ENCODE peak calls at places on chromosomes 16 and 17, in five cellular contexts. One of them, this sample, is unnamed.

GRCh38 chr16:29708917-29709600 is 30.1 kb downstream of the QPRT start:
- DNase-seq in HCT116: no peak
- DNase-seq in IMR-90: no peak
- DNase-seq in Karpas-422: peak
- DNase-seq in GM12878: no peak
- DNase-seq in this sample: peak

GRCh38 chr17:37607637-37608368 is 1.4 kb downstream of the SYNRG start:
- DNase-seq in Karpas-422: peak
- DNase-seq in HCT116: no peak
- DNase-seq in GM12878: no peak
- DNase-seq in IMR-90: no peak
- DNase-seq in this sample: no peak

GRCh38 chr17:78360371-78361226 is 722 bp upstream of the SOCS3 start:
- DNase-seq in IMR-90: peak
- DNase-seq in Karpas-422: peak
- DNase-seq in HCT116: peak
- DNase-seq in GM12878: no peak
- DNase-seq in this sample: peak

GRCh38 chr17:27893834-27894503 is 804 bp upstream of the LYRM9 start:
- DNase-seq in Karpas-422: no peak
- DNase-seq in GM12878: no peak
- DNase-seq in HCT116: no peak
- DNase-seq in IMR-90: no peak
- DNase-seq in this sample: no peak

GRCh38 chr17:51035436-51035835 is 85.2 kb downstream of the SPAG9 start:
- DNase-seq in IMR-90: peak
- DNase-seq in GM12878: no peak
- DNase-seq in Karpas-422: no peak
- DNase-seq in HCT116: no peak
- DNase-seq in this sample: no peak

GRCh38 chr16:57284206-57284951 is at the start of gene PLLP:
- DNase-seq in IMR-90: peak
- DNase-seq in GM12878: no peak
- DNase-seq in Karpas-422: no peak
- DNase-seq in HCT116: no peak
- DNase-seq in this sample: peak

GRCh38 chr17:43034623-43035293 is 9.7 kb downstream of the RND2 start:
- DNase-seq in HCT116: no peak
- DNase-seq in IMR-90: no peak
- DNase-seq in GM12878: no peak
- DNase-seq in Karpas-422: no peak
- DNase-seq in this sample: peak

GRCh38 chr16:19119564-19119963 is 5.8 kb downstream of the ITPRIPL2 start:
- DNase-seq in Karpas-422: no peak
- DNase-seq in GM12878: no peak
- DNase-seq in HCT116: no peak
- DNase-seq in IMR-90: peak
- DNase-seq in this sample: no peak

GRCh38 chr16:86029131-86029741 is 130.3 kb downstream of the IRF8 start:
- DNase-seq in Karpas-422: no peak
- DNase-seq in GM12878: no peak
- DNase-seq in HCT116: no peak
- DNase-seq in IMR-90: peak
- DNase-seq in this sample: peak

GRCh38 chr17:18382441-18383078 is 5.0 kb downstream of the EVPLL start:
- DNase-seq in Karpas-422: no peak
- DNase-seq in HCT116: no peak
- DNase-seq in IMR-90: no peak
- DNase-seq in GM12878: no peak
- DNase-seq in this sample: peak

GRCh38 chr16:81646561-81646960 is 132.5 kb upstream of the PLCG2 start:
- DNase-seq in GM12878: no peak
- DNase-seq in HCT116: no peak
- DNase-seq in Karpas-422: no peak
- DNase-seq in IMR-90: peak
- DNase-seq in this sample: no peak

GRCh38 chr17:2549392-2550211 is 37.9 kb upstream of the METTL16 start:
- DNase-seq in IMR-90: no peak
- DNase-seq in GM12878: no peak
- DNase-seq in HCT116: no peak
- DNase-seq in Karpas-422: no peak
- DNase-seq in this sample: peak

GRCh38 chr17:2551493-2551892 is 39.8 kb upstream of the METTL16 start:
- DNase-seq in IMR-90: no peak
- DNase-seq in HCT116: no peak
- DNase-seq in Karpas-422: no peak
- DNase-seq in GM12878: no peak
- DNase-seq in this sample: peak

GRCh38 chr17:2547176-2547575 is 35.5 kb upstream of the METTL16 start:
- DNase-seq in GM12878: no peak
- DNase-seq in HCT116: no peak
- DNase-seq in IMR-90: peak
- DNase-seq in Karpas-422: no peak
- DNase-seq in this sample: no peak

DNA sequence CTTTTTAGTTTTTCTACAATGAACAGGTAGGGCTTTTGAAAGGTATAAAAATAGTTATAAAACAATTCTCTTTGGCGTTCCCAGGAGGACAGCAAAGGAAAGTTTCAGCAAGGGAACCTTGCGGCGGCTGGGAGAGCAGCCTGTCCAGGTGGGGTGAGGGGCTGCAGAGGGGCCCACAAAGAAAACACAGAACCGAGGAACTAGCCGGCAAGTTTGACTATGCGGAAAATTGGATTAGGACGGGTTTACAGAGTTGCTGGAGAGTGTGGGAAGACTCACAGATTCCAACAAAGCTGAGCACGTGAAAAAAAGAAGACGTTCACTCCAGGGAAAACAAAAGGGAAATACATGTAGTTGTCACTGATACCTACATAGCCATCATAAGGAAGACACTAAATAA is 40.2 kb upstream of the METTL16 start:
- DNase-seq in Karpas-422: no peak
- DNase-seq in GM12878: no peak
- DNase-seq in IMR-90: no peak
- DNase-seq in HCT116: no peak
- DNase-seq in this sample: peak
- H3K4me3 ChIP-seq in Karpas-422: no peak
- H3K4me3 ChIP-seq in GM12878: no peak
- H3K4me3 ChIP-seq in IMR-90: no peak
- H3K4me3 ChIP-seq in HCT116: no peak
- H3K4me3 ChIP-seq in this sample: peak

GRCh38 chr17:45110676-45111611 is 21.4 kb downstream of the PLCD3 start:
- DNase-seq in IMR-90: no peak
- DNase-seq in HCT116: no peak
- DNase-seq in GM12878: no peak
- DNase-seq in Karpas-422: no peak
- DNase-seq in this sample: peak
- H3K9ac ChIP-seq in IMR-90: no peak
- H3K9ac ChIP-seq in HCT116: no peak
- H3K9ac ChIP-seq in GM12878: no peak
- H3K9ac ChIP-seq in Karpas-422: no peak
- H3K9ac ChIP-seq in this sample: no peak

GRCh38 chr16:89314858-89315257 is 97.4 kb downstream of the ZNF778 start:
- DNase-seq in HCT116: no peak
- DNase-seq in IMR-90: no peak
- DNase-seq in Karpas-422: no peak
- DNase-seq in GM12878: no peak
- DNase-seq in this sample: no peak
- H3K4me3 ChIP-seq in HCT116: no peak
- H3K4me3 ChIP-seq in IMR-90: no peak
- H3K4me3 ChIP-seq in Karpas-422: no peak
- H3K4me3 ChIP-seq in GM12878: no peak
- H3K4me3 ChIP-seq in this sample: no peak

DNA sequence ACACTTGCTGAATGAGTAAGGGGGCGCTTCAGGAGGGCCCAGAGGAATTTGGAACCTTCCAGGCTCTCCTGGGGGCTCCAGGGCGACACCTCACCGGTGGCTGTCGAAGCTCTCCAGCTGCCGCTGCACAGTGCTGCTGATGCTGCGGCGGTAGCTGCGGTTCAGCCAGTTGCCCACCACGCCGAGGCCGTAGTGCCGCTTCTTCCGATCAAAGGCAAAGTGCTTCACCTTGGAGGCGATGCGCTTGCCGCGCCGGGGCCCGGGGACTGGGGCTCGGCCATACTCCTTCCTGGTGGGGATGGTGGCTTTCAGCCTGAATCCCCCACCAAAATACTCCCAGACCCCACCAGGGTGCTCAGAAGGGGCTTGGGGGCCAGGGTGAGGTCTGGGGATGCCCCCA is 9.3 kb downstream of the AANAT start:
- DNase-seq in IMR-90: no peak
- DNase-seq in Karpas-422: no peak
- DNase-seq in GM12878: no peak
- DNase-seq in HCT116: no peak
- DNase-seq in this sample: no peak
- H3K9ac ChIP-seq in IMR-90: no peak
- H3K9ac ChIP-seq in Karpas-422: no peak
- H3K9ac ChIP-seq in GM12878: no peak
- H3K9ac ChIP-seq in HCT116: no peak
- H3K9ac ChIP-seq in this sample: no peak

DNA sequence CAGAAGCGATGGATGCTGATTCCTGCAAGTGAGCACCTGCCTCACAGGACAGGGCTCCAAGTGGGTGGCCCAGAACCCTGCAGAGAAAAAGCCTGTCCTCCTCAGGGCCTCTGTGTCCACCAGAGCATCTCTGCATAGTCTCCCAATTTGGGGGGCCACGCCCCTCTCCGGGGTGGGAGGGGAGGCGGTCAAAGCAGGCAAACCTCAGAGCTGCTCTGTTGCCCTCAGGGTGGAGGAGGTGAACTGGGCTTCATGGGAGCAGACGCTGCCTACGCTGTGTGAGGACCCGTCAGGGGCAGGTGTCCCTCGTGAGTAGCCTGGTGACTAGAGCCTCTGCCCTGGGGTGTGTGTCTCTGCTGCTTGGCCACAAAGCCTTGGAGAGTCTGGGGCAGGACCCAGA is 19.3 kb downstream of the TRPV2 start:
- DNase-seq in IMR-90: no peak
- DNase-seq in Karpas-422: no peak
- DNase-seq in HCT116: no peak
- DNase-seq in GM12878: no peak
- DNase-seq in this sample: peak
- H3K4me3 ChIP-seq in IMR-90: no peak
- H3K4me3 ChIP-seq in Karpas-422: no peak
- H3K4me3 ChIP-seq in HCT116: no peak
- H3K4me3 ChIP-seq in GM12878: no peak
- H3K4me3 ChIP-seq in this sample: no peak

GRCh38 chr16:23711785-23712184 is 1.2 kb downstream of the ERN2 start:
- DNase-seq in GM12878: no peak
- DNase-seq in Karpas-422: no peak
- DNase-seq in HCT116: no peak
- DNase-seq in IMR-90: no peak
- DNase-seq in this sample: no peak

GRCh38 chr16:23710008-23710407 is 3.0 kb downstream of the ERN2 start:
- DNase-seq in GM12878: no peak
- DNase-seq in HCT116: no peak
- DNase-seq in IMR-90: no peak
- DNase-seq in Karpas-422: no peak
- DNase-seq in this sample: no peak

GRCh38 chr16:23709536-23709935 is 3.5 kb downstream of the ERN2 start:
- DNase-seq in Karpas-422: no peak
- DNase-seq in HCT116: no peak
- DNase-seq in GM12878: no peak
- DNase-seq in IMR-90: no peak
- DNase-seq in this sample: no peak

GRCh38 chr16:23710504-23710903 is 2.5 kb downstream of the ERN2 start:
- DNase-seq in HCT116: no peak
- DNase-seq in IMR-90: no peak
- DNase-seq in Karpas-422: no peak
- DNase-seq in GM12878: no peak
- DNase-seq in this sample: no peak

GRCh38 chr16:23712976-23713375 is at the start of gene ERN2:
- DNase-seq in Karpas-422: no peak
- DNase-seq in GM12878: no peak
- DNase-seq in HCT116: no peak
- DNase-seq in IMR-90: no peak
- DNase-seq in this sample: peak
- H3K9ac ChIP-seq in Karpas-422: no peak
- H3K9ac ChIP-seq in GM12878: no peak
- H3K9ac ChIP-seq in HCT116: no peak
- H3K9ac ChIP-seq in IMR-90: no peak
- H3K9ac ChIP-seq in this sample: no peak

GRCh38 chr16:15435216-15435864 is 952 bp downstream of the BMERB1 start:
- DNase-seq in GM12878: no peak
- DNase-seq in IMR-90: no peak
- DNase-seq in Karpas-422: no peak
- DNase-seq in HCT116: no peak
- DNase-seq in this sample: peak

GRCh38 chr16:15439102-15439501 is 4.7 kb downstream of the BMERB1 start:
- DNase-seq in Karpas-422: no peak
- DNase-seq in GM12878: no peak
- DNase-seq in HCT116: no peak
- DNase-seq in IMR-90: no peak
- DNase-seq in this sample: no peak

GRCh38 chr16:15434079-15434424 is 336 bp upstream of the BMERB1 start:
- DNase-seq in GM12878: no peak
- DNase-seq in HCT116: no peak
- DNase-seq in IMR-90: no peak
- DNase-seq in Karpas-422: no peak
- DNase-seq in this sample: no peak

DNA sequence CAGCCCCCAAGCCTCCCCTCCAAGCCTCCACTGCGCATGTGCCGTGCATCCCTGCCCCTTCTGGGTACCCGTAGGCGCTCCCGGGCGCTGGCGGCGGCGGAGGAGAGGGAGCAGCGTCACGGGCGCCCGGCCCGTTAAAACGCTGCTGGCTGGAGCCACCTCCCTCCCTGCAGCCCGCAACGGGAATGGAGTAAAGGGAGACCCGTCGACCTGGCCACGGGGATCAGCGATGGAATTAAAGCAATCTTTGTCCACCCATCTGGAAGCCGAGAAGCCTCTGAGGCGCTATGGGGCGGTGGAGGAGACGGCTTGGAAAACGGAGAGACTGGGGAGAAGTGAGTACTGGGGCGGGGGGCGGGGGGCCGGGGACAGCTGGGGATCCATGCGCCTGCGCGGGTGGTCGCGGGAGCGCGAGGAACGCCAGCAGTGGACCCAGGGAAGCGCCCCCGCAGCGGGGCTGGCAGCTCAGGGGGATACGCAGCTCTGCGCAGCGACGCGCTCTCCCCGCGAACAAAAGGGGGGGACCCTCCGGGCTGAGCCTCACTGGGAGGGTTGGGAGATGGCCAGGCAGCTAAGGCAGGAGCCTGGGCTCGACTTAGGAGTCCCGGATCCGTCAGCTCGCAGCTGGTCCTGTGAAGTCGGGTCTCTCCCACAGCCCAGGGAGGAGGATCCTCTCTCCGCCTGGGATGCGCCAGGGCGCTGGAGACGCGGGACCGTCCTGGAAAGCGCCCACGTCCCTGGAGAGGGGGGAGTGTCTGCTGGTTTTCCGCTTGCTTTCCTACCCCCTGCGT is at the start of gene BMERB1:
- DNase-seq in IMR-90: peak
- DNase-seq in HCT116: peak
- DNase-seq in GM12878: no peak
- DNase-seq in Karpas-422: no peak
- DNase-seq in this sample: peak
- H3K4me3 ChIP-seq in IMR-90: peak
- H3K4me3 ChIP-seq in HCT116: peak
- H3K4me3 ChIP-seq in GM12878: no peak
- H3K4me3 ChIP-seq in Karpas-422: no peak
- H3K4me3 ChIP-seq in this sample: peak

This sample was measured in endodermal cell.